ENCODE peak calls at places on chromosomes 16 and 17, in seven cellular contexts. N, B, K, S, V, T and R are unnamed samples.

GRCh38 chr17:39872700-39873099 is 4.7 kb downstream of the ZPBP2 start:
- DNase-seq in T (no peak), S (no peak), N (no peak), V (no peak), K (no peak), B (no peak), R (no peak)

GRCh38 chr16:9603316-9603715 is 511.9 kb downstream of the HAPSTR1 start:
- DNase-seq in T (no peak), V (no peak), K (no peak), N (no peak), B (no peak), S (no peak), R (no peak)

GRCh38 chr16:58829096-58829495 is 95.0 kb upstream of the GOT2 start:
- DNase-seq in K (peak), N (no peak), S (no peak), B (no peak), T (no peak), V (no peak), R (no peak)

GRCh38 chr17:72735602-72736001 is 356.9 kb downstream of the SLC39A11 start:
- DNase-seq in T (no peak), N (no peak), S (no peak), K (no peak), V (no peak), B (no peak), R (no peak)

GRCh38 chr17:82970818-82971610 is 108.4 kb upstream of the METRNL start:
- DNase-seq in N (no peak), K (no peak), S (no peak), B (no peak), T (no peak), V (no peak), R (no peak)

GRCh38 chr17:14901376-14901775 is 363.8 kb downstream of the PMP22 start:
- DNase-seq in T (no peak), N (no peak), K (no peak), S (no peak), V (no peak), B (no peak), R (no peak)

GRCh38 chr16:84246679-84247077 is 6.9 kb upstream of the KCNG4 start:
- DNase-seq in N (no peak), T (no peak), V (no peak), K (no peak), S (no peak), B (no peak), R (no peak)

GRCh38 chr16:85437161-85438052 is 175.7 kb upstream of the GSE1 start:
- DNase-seq in N (no peak), V (no peak), T (peak), B (no peak), S (no peak), K (peak), R (no peak)

GRCh38 chr16:50699345-50700159 is 6.1 kb downstream of the NOD2 start:
- DNase-seq in S (no peak), K (no peak), N (no peak), T (no peak), V (no peak), B (peak), R (no peak)

GRCh38 chr17:69246202-69246601 is 17.6 kb upstream of the ABCA10 start:
- DNase-seq in T (no peak), N (no peak), B (no peak), K (no peak), S (no peak), V (no peak), R (no peak)